ENCODE peak calls at places on chromosomes 16 and 17, in eight cellular contexts. G, H, O, K, C, W, L and E are unnamed samples.

GRCh38 chr16:87490091-87490798 is 2.6 kb downstream of the ZCCHC14 start:
- DNase-seq in L (no peak), C (peak), G (peak), H (no peak), O (no peak), K (no peak), W (no peak), E (no peak)

GRCh38 chr16:4392382-4393242 is 21.0 kb downstream of the VASN start:
- DNase-seq in G (peak), O (no peak), H (peak), C (no peak), L (peak), W (no peak), K (no peak), E (no peak)

GRCh38 chr16:51523400-51523799 is 372.3 kb upstream of the SALL1 start:
- DNase-seq in L (no peak), W (no peak), K (no peak), G (peak), O (no peak), H (no peak), C (no peak), E (no peak)

GRCh38 chr17:5588584-5588983 is 4.3 kb upstream of the NLRP1 start:
- DNase-seq in C (no peak), K (no peak), W (no peak), O (no peak), G (no peak), L (no peak), H (no peak), E (no peak)

GRCh38 chr16:84471966-84472365 is 32.5 kb downstream of the MEAK7 start:
- DNase-seq in W (no peak), K (no peak), G (no peak), O (no peak), H (no peak), C (no peak), L (no peak), E (no peak)

GRCh38 chr16:72721981-72722380 is 325.9 kb downstream of the ZFHX3 start:
- DNase-seq in K (no peak), G (no peak), O (no peak), L (no peak), C (no peak), W (no peak), H (no peak), E (no peak)

GRCh38 chr16:88593489-88593888 is 23.3 kb downstream of the ZC3H18 start:
- DNase-seq in G (no peak), O (no peak), H (no peak), K (no peak), L (no peak), C (no peak), W (no peak), E (no peak)

GRCh38 chr17:75319818-75320691 is 30.8 kb upstream of the SLC25A19 start:
- DNase-seq in K (no peak), L (peak), C (no peak), O (no peak), H (no peak), G (peak), W (no peak), E (peak)

GRCh38 chr17:7842380-7842949 is 8.4 kb downstream of the KDM6B start:
- DNase-seq in C (peak), H (no peak), K (no peak), G (peak), W (peak), O (peak), L (peak), E (peak)

GRCh38 chr16:23896832-23897821 is 61.3 kb downstream of the PRKCB start:
- DNase-seq in H (no peak), K (no peak), O (no peak), G (no peak), C (no peak), L (no peak), W (no peak), E (no peak)

GRCh38 chr16:24736758-24737157 is 7.3 kb downstream of the TNRC6A start:
- DNase-seq in H (no peak), G (no peak), O (no peak), C (no peak), L (no peak), W (no peak), K (no peak), E (no peak)

GRCh38 chr17:4263282-4264215 is at the start of gene ANKFY1:
- DNase-seq in H (peak), W (peak), K (peak), O (peak), G (peak), L (peak), C (peak), E (peak)

GRCh38 chr16:88049561-88050545 is 98.6 kb downstream of the BANP start:
- DNase-seq in L (no peak), W (no peak), H (no peak), K (no peak), C (no peak), O (no peak), G (no peak), E (no peak)

GRCh38 chr17:64496348-64496785 is 487 bp downstream of the POLG2 start:
- DNase-seq in K (no peak), G (no peak), L (no peak), C (no peak), O (no peak), W (no peak), H (no peak), E (no peak)

GRCh38 chr17:78789149-78789662 is 7.1 kb upstream of the CYTH1 start:
- DNase-seq in G (no peak), L (no peak), O (no peak), W (no peak), K (no peak), H (no peak), C (no peak), E (no peak)

GRCh38 chr17:44363613-44364159 is at the start of gene FAM171A2:
- DNase-seq in H (peak), K (peak), L (peak), C (peak), W (no peak), G (peak), O (peak), E (peak)

GRCh38 chr16:10552281-10552680 is 28.1 kb downstream of the EMP2 start:
- DNase-seq in O (no peak), C (no peak), G (no peak), H (no peak), W (no peak), K (no peak), L (no peak), E (no peak)

DNA sequence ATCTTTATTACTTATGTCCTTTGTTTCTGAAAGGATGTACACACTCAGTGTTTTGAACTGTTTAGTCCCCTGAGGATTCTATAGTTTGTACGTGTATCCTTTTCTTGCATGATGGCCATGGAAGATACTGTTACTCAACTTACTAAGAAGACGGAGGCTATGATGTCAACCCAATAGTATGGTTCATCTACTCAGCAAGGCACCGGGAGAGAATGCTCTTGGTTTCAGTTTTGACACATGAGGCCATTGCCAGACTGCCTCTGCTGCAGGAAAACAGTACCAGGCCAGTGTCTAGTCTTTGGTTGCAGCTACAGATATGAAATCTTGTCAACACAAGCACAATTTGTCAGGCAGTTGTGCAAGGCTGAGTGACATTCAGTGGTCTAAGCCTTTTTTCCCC is 134.5 kb downstream of the MRTFB start:
- DNase-seq in W (no peak), G (peak), H (no peak), C (no peak), O (no peak), K (no peak), L (peak), E (peak)
- TF ChIP-seq CTCF in W (no peak), G (no peak), H (no peak), C (no peak), O (no peak), K (no peak), L (no peak), E (no peak)

GRCh38 chr17:16504974-16505373 is 13.0 kb upstream of the LRRC75A start:
- DNase-seq in L (no peak), O (no peak), C (no peak), G (no peak), H (no peak), K (no peak), W (no peak), E (no peak)

GRCh38 chr17:16507918-16508533 is 16.0 kb upstream of the LRRC75A start:
- DNase-seq in O (no peak), W (no peak), G (no peak), C (no peak), L (no peak), K (no peak), H (no peak), E (no peak)

GRCh38 chr17:16512011-16512410 is 20.0 kb upstream of the LRRC75A start:
- DNase-seq in L (no peak), O (no peak), C (no peak), K (no peak), H (no peak), W (no peak), G (no peak), E (no peak)

GRCh38 chr17:16511515-16511914 is 19.5 kb upstream of the LRRC75A start:
- DNase-seq in G (no peak), O (no peak), W (no peak), H (no peak), C (no peak), K (no peak), L (no peak), E (no peak)

GRCh38 chr17:16506188-16506587 is 14.2 kb upstream of the LRRC75A start:
- DNase-seq in C (no peak), L (no peak), W (no peak), H (no peak), K (no peak), G (no peak), O (no peak), E (no peak)
- TF ChIP-seq CTCF in C (no peak), L (peak), W (no peak), H (no peak), K (peak), G (peak), O (no peak), E (no peak)

GRCh38 chr17:48317732-48318131 is 112.3 kb downstream of the SKAP1 start:
- DNase-seq in W (no peak), G (no peak), C (no peak), L (no peak), O (no peak), K (no peak), H (no peak), E (no peak)

GRCh38 chr17:48326311-48326710 is 103.7 kb downstream of the SKAP1 start:
- DNase-seq in W (no peak), C (no peak), H (no peak), O (no peak), G (no peak), L (no peak), K (no peak), E (no peak)

DNA sequence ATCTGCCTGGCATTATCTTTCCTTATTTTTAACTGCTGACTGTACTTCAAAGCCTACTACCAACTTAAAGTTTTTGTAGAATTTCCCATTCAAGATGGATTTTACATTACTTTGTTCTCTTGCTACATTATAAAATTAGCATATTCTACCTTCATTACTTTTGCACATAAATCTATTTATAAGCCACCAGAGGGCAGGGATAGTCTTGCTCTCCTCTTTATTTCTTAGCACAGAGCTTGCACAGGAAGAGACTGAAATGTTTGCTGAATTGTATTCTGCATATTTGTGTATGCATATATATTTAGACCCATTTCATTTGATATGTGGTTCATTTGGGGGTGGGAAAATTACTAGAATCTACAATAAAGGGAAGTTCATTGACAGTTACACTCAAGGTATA is 108.0 kb downstream of the SKAP1 start:
- DNase-seq in G (peak), C (no peak), O (no peak), K (no peak), L (peak), W (no peak), H (no peak), E (no peak)
- TF ChIP-seq CTCF in G (peak), C (no peak), O (no peak), K (no peak), L (no peak), W (peak), H (no peak), E (no peak)

DNA sequence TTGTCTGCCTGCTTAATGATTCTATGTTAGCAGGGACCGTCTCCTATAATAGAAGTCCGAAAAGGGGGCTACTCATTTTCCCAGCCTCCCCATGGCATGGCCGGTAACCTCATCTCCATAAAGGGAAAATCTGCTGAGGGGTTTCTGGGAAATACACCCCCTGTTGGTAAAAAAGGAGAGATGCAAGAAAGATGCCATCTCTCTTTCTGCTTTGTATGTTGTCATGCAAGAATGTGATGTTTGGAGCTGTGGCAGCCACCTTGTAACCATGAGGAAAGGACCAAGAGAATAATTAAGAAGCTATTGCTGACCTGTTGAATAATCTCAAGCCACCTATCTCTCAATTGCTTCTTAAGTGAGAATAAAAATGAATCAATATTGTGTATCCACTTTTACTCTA is 94.8 kb upstream of the XYLT1 start:
- DNase-seq in L (no peak), C (no peak), O (no peak), W (no peak), G (no peak), K (no peak), H (no peak), E (no peak)
- TF ChIP-seq CTCF in L (no peak), C (no peak), O (no peak), W (no peak), G (no peak), K (peak), H (no peak), E (no peak)

GRCh38 chr17:781920-782731 is at the start of the genes GLOD4 and MRM3:
- DNase-seq in W (peak), H (peak), K (peak), L (peak), C (peak), G (peak), O (peak), E (peak)
- TF ChIP-seq CTCF in W (no peak), H (no peak), K (peak), L (no peak), C (no peak), G (no peak), O (peak), E (no peak)